ENCODE peak calls at places on chromosomes 7 and 10, in five cellular contexts. T is IMR-90, H is fibroblast of lung, E is DND-41, L is HCT116. Z is an unnamed sample.

GRCh38 chr10:7526017-7526400 is 115.2 kb upstream of the SFMBT2 start:
- DNase-seq in T (no peak), E (no peak), H (no peak), L (no peak), Z (no peak)

GRCh38 chr7:21603972-21604749 is 61.3 kb downstream of the DNAH11 start:
- DNase-seq in H (no peak), E (no peak), L (no peak), T (peak), Z (no peak)

GRCh38 chr10:77247076-77247561 is 390.5 kb downstream of the KCNMA1 start:
- DNase-seq in H (peak), L (no peak), E (no peak), T (peak), Z (no peak)

GRCh38 chr7:158827411-158828342 is 1.6 kb downstream of the ESYT2 start:
- DNase-seq in H (peak), T (peak), L (no peak), E (peak), Z (no peak)

GRCh38 chr10:49615213-49615612 is 1.4 kb downstream of the CHAT start:
- DNase-seq in E (no peak), H (no peak), T (no peak), L (no peak), Z (no peak)

GRCh38 chr10:34006471-34006870 is 672.0 kb upstream of the NRP1 start:
- DNase-seq in E (no peak), T (no peak), L (no peak), H (no peak), Z (no peak)

GRCh38 chr7:69654381-69654780 is 56.1 kb downstream of the AUTS2 start:
- DNase-seq in L (no peak), H (no peak), E (no peak), T (no peak), Z (no peak)

GRCh38 chr7:88312061-88312663 is 5.5 kb upstream of the STEAP4 start:
- DNase-seq in E (no peak), H (peak), T (no peak), L (no peak), Z (no peak)

GRCh38 chr10:123323884-123324283 is 169.7 kb downstream of the BUB3 start:
- DNase-seq in L (no peak), H (no peak), T (no peak), E (no peak), Z (no peak)

GRCh38 chr7:50657912-50658311 is 92.7 kb upstream of the DDC start:
- DNase-seq in L (no peak), T (no peak), H (no peak), E (no peak), Z (no peak)

GRCh38 chr10:14621037-14621436 is 153.7 kb downstream of the FAM107B start:
- DNase-seq in T (peak), E (no peak), H (no peak), L (no peak), Z (no peak)

GRCh38 chr10:63744060-63744941 is 223.1 kb downstream of the REEP3 start:
- DNase-seq in E (no peak), L (no peak), H (peak), T (no peak), Z (no peak)

GRCh38 chr10:84539244-84539643 is 210.9 kb downstream of the CCSER2 start:
- DNase-seq in E (no peak), T (peak), L (no peak), H (peak), Z (no peak)

GRCh38 chr10:99775850-99776249 is 6.6 kb upstream of the ABCC2 start:
- DNase-seq in H (peak), E (no peak), L (peak), T (peak), Z (no peak)

GRCh38 chr7:2808891-2809660 is 35.0 kb downstream of the GNA12 start:
- DNase-seq in T (no peak), L (no peak), H (no peak), E (no peak), Z (no peak)

GRCh38 chr10:1737222-1738061 is at the start of gene ADARB2:
- DNase-seq in L (no peak), H (peak), T (no peak), E (peak), Z (no peak)

GRCh38 chr7:48041665-48041995 is 6.3 kb downstream of the C7orf57 start:
- DNase-seq in L (no peak), E (no peak), T (peak), H (peak), Z (no peak)

GRCh38 chr7:129471402-129471827 is 30.9 kb upstream of the SMKR1 start:
- DNase-seq in L (no peak), H (no peak), E (no peak), T (no peak), Z (no peak)

GRCh38 chr7:36273836-36274235 is 115.8 kb upstream of the ANLN start:
- DNase-seq in E (no peak), L (no peak), T (no peak), H (no peak), Z (no peak)

GRCh38 chr7:48094861-48095293 is 5.8 kb downstream of the UPP1 start:
- DNase-seq in H (peak), E (no peak), T (peak), L (no peak), Z (no peak)

DNA sequence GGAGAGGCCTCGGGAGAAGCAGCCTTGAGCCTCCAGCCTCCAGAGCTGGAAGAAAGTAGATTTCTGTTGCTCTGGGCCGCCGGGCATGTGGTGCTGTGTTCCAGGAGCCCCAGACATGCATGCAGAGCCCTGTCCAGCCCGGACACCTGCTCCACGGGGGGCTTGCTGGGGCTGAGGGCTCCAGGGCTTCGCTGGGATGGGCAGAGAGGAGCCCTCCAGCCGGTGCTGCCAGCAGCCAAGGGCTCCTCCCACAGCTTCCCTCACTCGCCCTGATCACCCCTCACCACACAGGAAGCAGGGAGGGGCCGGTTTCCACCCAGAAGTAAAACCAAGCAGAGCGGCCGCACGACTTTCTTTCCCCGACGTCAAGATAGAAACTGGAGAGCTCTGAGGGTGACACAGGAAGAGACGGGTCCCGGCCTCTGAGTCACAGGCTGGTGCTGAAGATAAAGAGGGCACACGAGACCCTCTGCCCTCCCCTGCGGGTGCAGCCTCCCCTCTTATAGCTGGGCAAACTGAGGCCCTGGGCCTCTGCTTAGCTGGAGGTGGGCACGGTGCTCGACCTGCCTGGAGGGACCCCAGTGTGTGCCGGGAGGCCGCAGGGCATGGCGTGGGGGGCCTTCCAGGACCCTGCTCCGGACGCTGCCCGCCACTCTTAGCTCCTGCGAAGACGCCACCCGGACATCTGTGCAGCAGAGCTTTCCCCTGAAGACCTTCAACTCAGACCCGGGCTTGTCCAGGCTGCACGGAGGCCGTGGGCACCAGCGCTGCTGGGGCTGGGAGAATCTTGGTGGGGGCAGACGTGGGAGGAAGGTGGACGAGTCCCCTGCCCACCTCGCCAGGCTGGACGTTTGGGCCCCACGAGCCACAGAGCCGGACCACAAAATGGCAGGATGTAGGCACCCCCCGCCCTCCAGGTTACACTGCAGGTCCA is 31.1 kb downstream of the ADAP1 start:
- DNase-seq in E (peak), H (peak), L (no peak), T (peak), Z (peak)
- H3K4me3 ChIP-seq in E (peak), H (no peak), L (no peak), T (no peak), Z (peak)

GRCh38 chr7:4959356-4959755 is 369 bp upstream of the MMD2 start:
- DNase-seq in E (no peak), T (no peak), H (no peak), L (no peak), Z (no peak)
- H3K4me3 ChIP-seq in E (no peak), T (no peak), H (no peak), L (no peak), Z (no peak)

DNA sequence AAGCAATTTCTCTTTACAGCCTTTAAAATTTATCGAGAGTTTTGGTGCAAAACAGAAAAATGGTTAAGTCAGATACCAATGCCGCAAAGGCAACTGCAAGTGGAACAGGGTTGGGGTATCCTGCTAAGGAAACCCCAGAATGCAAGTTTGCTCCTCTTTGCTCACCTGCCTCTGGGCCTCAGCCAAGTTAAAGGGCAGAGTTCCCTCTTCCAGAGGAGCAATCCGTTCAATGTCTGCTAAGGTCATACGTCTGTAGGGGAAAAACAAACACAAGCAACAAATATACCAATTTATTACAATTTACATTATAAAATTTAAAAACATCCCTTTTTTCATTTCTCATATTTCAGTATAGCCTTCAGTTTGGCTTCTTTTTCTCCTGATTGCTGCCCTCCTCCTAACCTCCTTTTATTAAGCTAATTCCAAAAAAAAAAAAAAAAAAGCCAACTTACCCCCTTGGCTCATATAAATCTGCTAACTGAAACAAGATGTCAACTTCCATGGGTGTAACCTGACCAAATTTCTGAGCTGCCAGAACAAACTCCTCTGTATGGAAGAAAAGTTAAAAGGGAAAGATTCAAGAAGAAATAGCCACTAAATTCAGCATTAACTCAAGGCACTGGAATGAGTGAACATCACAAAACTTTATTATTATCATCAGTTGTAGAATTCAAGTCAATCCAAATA is 132.6 kb downstream of the SLC25A13 start:
- DNase-seq in E (no peak), H (no peak), T (no peak), L (no peak), Z (no peak)
- H3K4me3 ChIP-seq in E (no peak), H (peak), T (no peak), L (no peak), Z (no peak)

GRCh38 chr10:62059424-62059913 is 158.0 kb downstream of the ARID5B start:
- DNase-seq in H (no peak), E (no peak), L (no peak), T (no peak), Z (no peak)
- H3K4me3 ChIP-seq in H (no peak), E (no peak), L (no peak), T (no peak), Z (no peak)

GRCh38 chr7:24402655-24403054 is 118.7 kb downstream of the NPY start:
- DNase-seq in T (no peak), L (no peak), E (no peak), H (no peak), Z (no peak)
- H3K4me3 ChIP-seq in T (no peak), L (no peak), E (no peak), H (no peak), Z (no peak)

GRCh38 chr10:13536674-13537366 is 8.0 kb upstream of the BEND7 start:
- DNase-seq in T (peak), L (peak), H (peak), E (peak), Z (peak)
- H3K4me3 ChIP-seq in T (no peak), L (no peak), H (no peak), E (no peak), Z (no peak)

DNA sequence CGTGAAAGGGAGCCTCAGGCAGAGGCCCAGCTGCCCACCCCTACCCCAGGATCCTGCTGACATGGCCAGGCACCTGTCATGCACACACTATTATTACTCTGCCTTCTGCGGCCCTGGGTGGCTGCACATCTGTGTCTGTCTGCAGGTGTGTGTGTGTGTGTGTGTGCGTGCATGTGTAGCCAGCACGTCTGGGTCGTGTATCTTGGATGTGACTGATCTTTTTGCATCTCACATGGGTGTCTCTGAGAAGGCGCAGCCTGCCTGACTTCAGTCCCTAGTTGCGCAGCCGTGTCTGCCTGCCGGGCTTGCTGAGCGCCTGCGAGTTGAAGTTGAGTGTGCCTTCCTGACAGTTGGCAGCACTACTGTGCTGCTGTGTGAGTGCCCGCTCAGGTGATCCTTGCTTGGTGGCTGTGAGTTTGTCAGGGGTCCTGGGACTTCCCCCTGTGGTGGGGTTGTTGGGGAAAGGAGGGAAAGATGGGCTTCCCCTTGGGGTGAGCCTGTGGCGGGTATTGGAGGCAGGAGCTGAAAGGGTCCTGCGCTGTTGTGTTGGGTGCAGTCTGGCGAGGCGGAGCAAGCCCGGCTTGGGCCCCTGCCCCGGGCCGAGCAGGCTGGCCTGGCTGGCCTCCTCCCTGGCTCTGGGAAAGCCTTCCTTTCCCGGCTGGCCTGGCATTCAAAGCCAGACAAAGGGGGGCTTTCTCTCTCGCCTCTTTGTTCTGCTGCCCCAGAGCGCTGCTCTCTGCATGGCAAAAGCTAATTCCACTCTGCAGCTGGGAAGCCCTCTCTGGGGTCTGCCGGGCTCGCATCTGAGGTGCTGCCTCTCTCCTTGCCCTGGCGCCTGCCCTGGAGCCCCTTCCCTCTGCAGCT is 4.8 kb downstream of the TRIM8 start:
- DNase-seq in H (no peak), E (no peak), T (no peak), L (no peak), Z (no peak)
- H3K4me3 ChIP-seq in H (peak), E (peak), T (peak), L (no peak), Z (no peak)

GRCh38 chr7:148681821-148682220 is 16.9 kb upstream of the CUL1 start:
- DNase-seq in T (no peak), H (no peak), E (no peak), L (no peak), Z (no peak)
- H3K4me3 ChIP-seq in T (no peak), H (no peak), E (no peak), L (no peak), Z (no peak)

Z was measured in Jurkat, Clone E6-1.